ENCODE peak calls at places on chromosome 9, in nine cellular contexts. B, I, H, L, Q, K, D, R and T are unnamed samples.

GRCh38 chr9:91681461-91682305 is 258.1 kb upstream of the NFIL3 start:
- DNase-seq in B (peak), I (peak), H (no peak), L (peak), Q (peak), K (peak), D (peak), R (peak), T (peak)

GRCh38 chr9:134066923-134067851 is 639 bp downstream of the BRD3 start:
- DNase-seq in B (peak), I (peak), H (no peak), L (peak), Q (no peak), K (peak), D (peak), R (peak), T (peak)

GRCh38 chr9:93263334-93264229 is 79.6 kb downstream of the WNK2 start:
- DNase-seq in B (no peak), I (peak), H (peak), L (no peak), Q (no peak), K (no peak), D (peak), R (no peak), T (no peak)

GRCh38 chr9:134689320-134690181 is 47.9 kb downstream of the COL5A1 start:
- DNase-seq in B (peak), I (peak), H (peak), L (peak), Q (peak), K (peak), D (peak), R (peak), T (peak)

GRCh38 chr9:109699019-109699418 is 81.0 kb upstream of the PALM2AKAP2 start:
- DNase-seq in B (no peak), I (no peak), H (no peak), L (no peak), Q (no peak), K (no peak), D (no peak), R (no peak), T (no peak)

GRCh38 chr9:7284517-7284916 is 515.1 kb downstream of the DMAC1 start:
- DNase-seq in B (no peak), I (no peak), H (no peak), L (no peak), Q (no peak), K (no peak), D (no peak), R (no peak), T (no peak)

GRCh38 chr9:13351768-13352386 is 72.4 kb upstream of the MPDZ start:
- DNase-seq in B (no peak), I (no peak), H (no peak), L (no peak), Q (peak), K (no peak), D (no peak), R (peak), T (no peak)

GRCh38 chr9:116572095-116572748 is 114.9 kb upstream of the TRIM32 start:
- DNase-seq in B (peak), I (peak), H (peak), L (peak), Q (peak), K (peak), D (no peak), R (peak), T (peak)

GRCh38 chr9:115604831-115605483 is 487.0 kb upstream of the TNC start:
- DNase-seq in B (no peak), I (no peak), H (no peak), L (no peak), Q (peak), K (no peak), D (no peak), R (peak), T (peak)

GRCh38 chr9:19028835-19029451 is 4.1 kb downstream of the SAXO1 start:
- DNase-seq in B (peak), I (peak), H (no peak), L (no peak), Q (peak), K (peak), D (no peak), R (peak), T (peak)

GRCh38 chr9:37921546-37922300 is 17.8 kb upstream of the SLC25A51 start:
- DNase-seq in B (no peak), I (peak), H (no peak), L (no peak), Q (no peak), K (no peak), D (peak), R (no peak), T (no peak)

GRCh38 chr9:81718244-81718643 is 28.9 kb upstream of the TLE1 start:
- DNase-seq in B (no peak), I (no peak), H (no peak), L (no peak), Q (no peak), K (no peak), D (no peak), R (no peak), T (no peak)

GRCh38 chr9:27925815-27926214 is 352.5 kb upstream of the C9orf72 start:
- DNase-seq in B (no peak), I (no peak), H (no peak), L (no peak), Q (no peak), K (no peak), D (no peak), R (no peak), T (no peak)

GRCh38 chr9:133884907-133885744 is 107.0 kb downstream of the VAV2 start:
- DNase-seq in B (no peak), I (no peak), H (no peak), L (no peak), Q (no peak), K (no peak), D (no peak), R (no peak), T (no peak)

GRCh38 chr9:128684325-128685021 is 4.5 kb upstream of the SET start:
- DNase-seq in B (peak), I (peak), H (peak), L (peak), Q (peak), K (peak), D (peak), R (peak), T (peak)

GRCh38 chr9:4489919-4490704 is at the start of gene SLC1A1:
- DNase-seq in B (peak), I (peak), H (peak), L (peak), Q (peak), K (peak), D (no peak), R (peak), T (peak)

GRCh38 chr9:84669008-84669292 is 579 bp upstream of the NTRK2 start:
- DNase-seq in B (no peak), I (no peak), H (no peak), L (no peak), Q (no peak), K (no peak), D (no peak), R (no peak), T (no peak)

GRCh38 chr9:101158361-101158760 is 129.8 kb downstream of the PLPPR1 start:
- DNase-seq in B (no peak), I (no peak), H (no peak), L (no peak), Q (no peak), K (no peak), D (no peak), R (no peak), T (no peak)
- TF ChIP-seq POLR2A in B (no peak), I (no peak), H (no peak), L (no peak), Q (no peak), K (no peak), D (no peak), R (no peak), T (no peak)

GRCh38 chr9:113953541-113953940 is 77.4 kb downstream of the ZNF618 start:
- DNase-seq in B (no peak), I (no peak), H (no peak), L (no peak), Q (no peak), K (no peak), D (no peak), R (peak), T (no peak)
- TF ChIP-seq POLR2A in B (no peak), I (no peak), H (no peak), L (no peak), Q (no peak), K (no peak), D (no peak), R (no peak), T (no peak)

DNA sequence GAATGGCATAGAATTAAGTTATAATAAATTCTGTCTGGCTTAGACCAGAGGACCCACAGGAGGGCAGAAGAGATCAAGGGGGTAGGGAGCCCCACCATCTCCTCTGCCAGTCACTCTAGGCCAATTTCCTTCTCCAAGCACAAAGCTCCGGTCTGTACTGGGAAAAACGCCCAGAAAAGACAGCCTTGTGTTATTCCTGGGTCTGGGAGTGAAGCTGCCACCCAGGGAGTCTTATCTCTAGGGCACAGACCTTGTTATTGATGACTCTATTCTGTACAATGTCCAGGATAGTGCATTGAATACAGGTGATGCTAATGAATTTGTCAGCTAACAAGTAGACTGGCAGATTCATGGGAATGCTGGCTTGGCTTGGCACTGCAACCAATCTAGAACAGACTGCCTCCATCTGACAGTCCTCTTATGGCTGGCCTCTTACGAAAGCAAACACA is 60.7 kb downstream of the MED27 start:
- DNase-seq in B (no peak), I (no peak), H (no peak), L (no peak), Q (peak), K (no peak), D (no peak), R (peak), T (no peak)
- TF ChIP-seq POLR2A in B (no peak), I (no peak), H (no peak), L (no peak), Q (no peak), K (no peak), D (no peak), R (no peak), T (no peak)

DNA sequence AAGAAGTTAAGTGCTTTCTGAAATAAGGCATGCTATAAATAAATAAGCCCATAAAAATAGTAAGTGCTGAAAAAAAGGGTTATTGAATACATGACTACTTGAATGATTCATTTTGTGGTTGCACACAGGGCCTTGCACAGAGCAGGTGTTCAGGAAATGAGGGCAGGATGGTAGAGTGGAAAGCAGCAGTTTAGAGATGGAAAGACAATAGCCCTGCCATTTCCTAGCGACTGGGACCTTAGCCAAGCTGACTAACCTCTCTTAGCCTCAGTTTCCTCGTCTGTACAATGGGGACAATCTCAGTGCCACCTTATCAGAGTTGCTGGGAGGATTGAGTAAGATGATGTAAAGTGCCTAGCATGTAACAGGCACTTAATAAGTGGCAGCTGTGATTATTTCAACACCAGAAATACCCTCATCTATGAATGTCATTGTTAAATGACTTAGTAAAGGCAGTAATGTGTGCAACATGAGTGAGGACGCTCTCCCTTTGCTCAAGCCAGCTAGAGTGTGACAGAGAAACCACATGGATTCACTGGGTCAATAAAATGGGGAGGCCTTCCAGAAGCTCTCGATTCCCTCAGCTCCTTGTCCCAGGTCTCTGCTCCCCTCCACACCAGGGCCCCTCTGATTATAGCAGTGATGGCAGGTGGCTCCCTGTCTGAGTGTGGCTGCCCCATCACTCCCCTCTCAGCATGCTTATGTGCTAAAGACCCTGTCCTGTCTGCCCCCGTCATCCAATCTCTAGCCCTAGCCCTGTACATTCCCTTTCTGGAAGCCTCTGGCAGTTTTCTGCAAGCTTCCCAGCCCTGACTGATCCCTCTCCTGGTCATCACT is 16.0 kb upstream of the PHF19 start:
- DNase-seq in B (no peak), I (peak), H (no peak), L (no peak), Q (peak), K (no peak), D (no peak), R (peak), T (peak)
- TF ChIP-seq POLR2A in B (no peak), I (no peak), H (no peak), L (no peak), Q (no peak), K (no peak), D (no peak), R (no peak), T (no peak)